ENCODE peak calls at places on chromosomes 11 and 22, in four cellular contexts. T, C, K and S are unnamed samples.
A peak's percentile ranks its signal among the peaks of the same experiment; 100 is the strongest.

GRCh38 chr11:587978-588380 is 11.7 kb downstream of the PHRF1 start:
- DNase-seq in T (peak; percentile 73), K (peak; percentile 96), C (no peak), S (peak; percentile 76)

GRCh38 chr11:121134758-121135312 is 33.8 kb downstream of the TECTA start:
- DNase-seq in T (no peak), C (no peak), K (no peak), S (no peak)

GRCh38 chr11:28347351-28347750 is 239.2 kb downstream of the METTL15 start:
- DNase-seq in C (no peak), T (no peak), K (no peak), S (no peak)

GRCh38 chr11:33383075-33383919 is 126.1 kb downstream of the HIPK3 start:
- DNase-seq in C (peak; percentile 33), T (no peak), K (no peak), S (no peak)

GRCh38 chr11:129728571-129728970 is 87.1 kb upstream of the TMEM45B start:
- DNase-seq in K (no peak), C (no peak), T (no peak), S (no peak)

GRCh38 chr11:111707039-111707690 is 59.0 kb downstream of the PPP2R1B start:
- DNase-seq in K (peak; percentile 24), T (no peak), C (no peak), S (no peak)

GRCh38 chr22:45318558-45319318 is 9.0 kb downstream of the FAM118A start:
- DNase-seq in K (no peak), C (peak; percentile 46), T (no peak), S (no peak)

GRCh38 chr11:89220684-89221339 is 43.1 kb downstream of the TYR start:
- DNase-seq in T (no peak), C (no peak), K (no peak), S (no peak)

GRCh38 chr11:72573380-72573949 is 100.8 kb downstream of the PDE2A start:
- DNase-seq in T (peak; percentile 47), C (no peak), K (peak; percentile 9), S (peak; percentile 88)

GRCh38 chr22:17916226-17916889 is 108.0 kb downstream of the MICAL3 start:
- DNase-seq in C (no peak), K (no peak), T (no peak), S (peak; percentile 75)

GRCh38 chr11:61718613-61719302 is 33.7 kb upstream of the MYRF start:
- DNase-seq in K (no peak), T (no peak), C (no peak), S (peak; percentile 73)

GRCh38 chr11:975824-976223 is 50.2 kb downstream of the AP2A2 start:
- DNase-seq in C (no peak), T (peak; percentile 78), K (peak; percentile 44), S (peak; percentile 38)

GRCh38 chr22:17191163-17191562 is 28.1 kb downstream of the ADA2 start:
- DNase-seq in C (no peak), K (no peak), T (no peak), S (no peak)

GRCh38 chr11:12677131-12677530 is 2.9 kb downstream of the TEAD1 start:
- DNase-seq in C (no peak), T (no peak), K (no peak), S (no peak)

GRCh38 chr11:737366-737765 is 9.9 kb upstream of the TALDO1 start:
- DNase-seq in T (no peak), K (no peak), C (no peak), S (no peak)

GRCh38 chr11:65541093-65542010 is 16.5 kb downstream of the SCYL1 start:
- DNase-seq in K (no peak), C (no peak), T (no peak), S (no peak)

GRCh38 chr11:12626616-12627015 is 47.6 kb upstream of the TEAD1 start:
- DNase-seq in C (no peak), K (no peak), T (no peak), S (no peak)

GRCh38 chr22:35742342-35743100 is 24.8 kb downstream of the APOL5 start:
- DNase-seq in C (no peak), K (no peak), T (peak; percentile 7), S (peak; percentile 73)

GRCh38 chr11:47514825-47515647 is 37.9 kb downstream of the CELF1 start:
- DNase-seq in T (peak; percentile 26), K (no peak), C (no peak), S (peak; percentile 70)

GRCh38 chr11:92826136-92826535 is 143.3 kb upstream of the MTNR1B start:
- DNase-seq in T (no peak), C (no peak), K (no peak), S (no peak)

GRCh38 chr11:91248199-91248807 is 976.3 kb upstream of the FAT3 start:
- DNase-seq in C (no peak), T (peak; percentile 57), K (peak; percentile 28), S (peak; percentile 25)

GRCh38 chr11:104000798-104001197 is 35.6 kb upstream of the DDI1 start:
- DNase-seq in C (no peak), T (no peak), K (no peak), S (no peak)

GRCh38 chr11:126415128-126415527 is 59.6 kb downstream of the ST3GAL4 start:
- DNase-seq in C (no peak), T (no peak), K (no peak), S (no peak)

GRCh38 chr11:1784761-1785650 is 21.3 kb upstream of the CTSD start:
- DNase-seq in K (no peak), T (no peak), C (no peak), S (no peak)

GRCh38 chr11:118007040-118007439 is 20.8 kb downstream of the IL10RA start:
- DNase-seq in C (no peak), K (no peak), T (no peak), S (peak; percentile 67)

GRCh38 chr11:120630100-120630499 is 118.6 kb downstream of the GRIK4 start:
- DNase-seq in T (no peak), K (no peak), C (no peak), S (no peak)

DNA sequence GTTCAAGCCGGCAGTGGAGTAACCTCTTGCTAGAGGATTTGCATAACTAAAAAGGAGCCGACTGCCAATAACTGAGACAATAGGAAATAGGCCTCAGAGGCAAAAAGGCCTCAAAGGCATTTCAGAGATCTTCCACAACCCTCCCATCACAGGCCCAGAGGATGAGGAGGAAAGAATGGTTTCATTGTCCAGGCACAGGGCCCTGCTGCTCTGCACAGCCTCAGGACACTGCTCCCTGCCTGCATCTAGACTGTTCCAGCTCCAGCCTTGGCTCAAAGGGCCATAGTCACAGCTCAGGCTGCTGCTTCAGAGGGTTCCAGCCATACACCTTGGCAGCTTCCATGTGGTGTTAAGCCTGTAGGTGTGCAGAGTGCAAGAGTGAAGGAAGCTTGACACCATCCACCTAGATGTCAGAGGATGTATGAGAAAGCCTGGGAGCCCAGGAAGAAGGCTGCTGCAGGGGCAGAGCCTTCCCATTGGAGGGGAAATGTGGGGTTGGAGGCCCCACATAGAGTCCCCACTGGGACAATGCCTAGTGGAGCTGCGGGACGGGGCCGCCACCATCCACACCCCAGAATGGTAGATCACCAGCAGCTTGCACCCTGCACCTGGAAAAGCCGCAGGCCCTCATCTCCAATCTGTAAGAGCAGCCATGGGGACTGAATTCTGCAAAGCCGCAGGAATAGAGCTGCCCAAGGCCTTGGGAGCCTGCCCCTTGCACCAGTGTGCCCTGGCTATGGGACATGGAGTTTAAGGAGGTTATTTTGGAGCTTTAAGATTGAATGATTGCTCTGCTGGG is 8.2 kb upstream of the LRP5 start:
- DNase-seq in T (no peak), C (no peak), K (no peak), S (no peak)
- TF ChIP-seq BHLHE40 in T (no peak), C (no peak), K (no peak), S (no peak)

GRCh38 chr11:64292458-64293254 is 1.6 kb downstream of the KCNK4 start:
- DNase-seq in K (no peak), C (no peak), T (no peak), S (no peak)
- TF ChIP-seq MYC in K (no peak), C (no peak), T (no peak), S (no peak)

GRCh38 chr11:84719935-84720577 is 907.1 kb downstream of the DLG2 start:
- DNase-seq in T (no peak), C (no peak), K (no peak), S (no peak)
- TF ChIP-seq BHLHE40 in T (no peak), C (no peak), K (no peak), S (no peak)

GRCh38 chr11:131254254-131254653 is 116.2 kb upstream of the NTM start:
- DNase-seq in C (no peak), K (no peak), T (no peak), S (no peak)
- TF ChIP-seq MYC in C (no peak), K (no peak), T (no peak), S (no peak)

GRCh38 chr22:20881231-20881630 is 22.4 kb downstream of the SNAP29 start:
- DNase-seq in C (no peak), K (no peak), T (no peak), S (peak; percentile 48)
- TF ChIP-seq BHLHE40 in C (no peak), K (no peak), T (no peak), S (no peak)

GRCh38 chr11:128379587-128380279 is 207.6 kb downstream of the ETS1 start:
- DNase-seq in K (no peak), C (no peak), T (no peak), S (no peak)

GRCh38 chr11:128375941-128376340 is 211.4 kb downstream of the ETS1 start:
- DNase-seq in K (no peak), T (no peak), C (no peak), S (no peak)

DNA sequence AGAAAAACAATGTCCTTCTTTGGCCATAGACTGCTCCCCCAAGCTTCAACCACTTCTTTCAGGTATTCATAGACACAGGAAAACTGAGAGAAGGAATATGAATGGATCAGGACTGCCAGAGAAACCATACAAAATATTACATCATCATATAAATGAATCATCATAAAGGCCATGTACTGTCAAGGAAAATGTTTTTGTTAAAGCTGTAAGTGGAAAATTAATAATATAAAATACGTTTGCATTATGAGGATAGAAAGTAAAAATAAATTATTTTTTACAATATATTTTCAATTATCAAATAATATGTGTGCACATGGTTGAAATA is 207.1 kb downstream of the ETS1 start:
- DNase-seq in K (no peak), T (no peak), C (no peak), S (no peak)
- TF ChIP-seq MYC in K (no peak), T (no peak), C (no peak), S (no peak)

DNA sequence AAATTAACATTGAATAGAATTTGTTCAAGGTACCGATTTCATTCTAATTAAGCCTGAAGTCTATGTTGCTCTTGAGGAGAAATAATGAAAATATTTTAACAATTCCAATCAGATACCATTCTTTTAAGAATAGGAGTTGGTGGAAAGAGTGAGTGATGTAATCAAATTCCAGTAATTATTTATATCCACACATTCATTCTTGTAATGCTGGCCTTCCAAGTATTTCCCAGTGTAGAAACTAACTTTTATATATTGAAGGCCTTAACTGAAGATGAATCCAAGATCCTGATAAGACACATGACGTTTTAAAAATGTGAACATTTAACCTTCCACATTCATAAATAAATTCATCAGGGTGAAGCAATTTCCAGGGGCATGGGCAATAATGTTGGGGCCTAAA is 36.6 kb upstream of the PAX6 start:
- DNase-seq in C (no peak), T (no peak), K (no peak), S (no peak)
- TF ChIP-seq BHLHE40 in C (no peak), T (no peak), K (no peak), S (no peak)

GRCh38 chr11:35488117-35488516 is 37.3 kb downstream of the PAMR1 start:
- DNase-seq in C (no peak), K (no peak), T (no peak), S (no peak)
- TF ChIP-seq MYC in C (no peak), K (no peak), T (no peak), S (no peak)